ENCODE peak calls at places on chromosomes 2 and 18, in five cellular contexts. One of them, this sample, is unnamed.

GRCh38 chr18:76558881-76559667 is 64.0 kb upstream of the ZNF516 start:
- DNase-seq in nucleus accumbens: no peak
- DNase-seq in stimulated activated CD8-positive, alpha-beta memory T cell treated with anti-CD3 and anti-CD28 coated beads, Interleukin-15, amount 100 ng/mL, for 1 hour: no peak
- DNase-seq in HTR-8/SVneo: no peak
- DNase-seq in NCI-H1417: no peak
- DNase-seq in this sample: no peak

GRCh38 chr2:71716697-71717624 is 263.6 kb downstream of the DYSF start:
- DNase-seq in nucleus accumbens: no peak
- DNase-seq in stimulated activated CD8-positive, alpha-beta memory T cell treated with anti-CD3 and anti-CD28 coated beads, Interleukin-15, amount 100 ng/mL, for 1 hour: no peak
- DNase-seq in NCI-H1417: no peak
- DNase-seq in HTR-8/SVneo: peak; percentile 77
- DNase-seq in this sample: peak; percentile 25

GRCh38 chr2:168134485-168134884 is 112.9 kb downstream of the STK39 start:
- DNase-seq in stimulated activated CD8-positive, alpha-beta memory T cell treated with anti-CD3 and anti-CD28 coated beads, Interleukin-15, amount 100 ng/mL, for 1 hour: no peak
- DNase-seq in nucleus accumbens: no peak
- DNase-seq in HTR-8/SVneo: no peak
- DNase-seq in NCI-H1417: no peak
- DNase-seq in this sample: no peak

GRCh38 chr2:44290271-44290670 is 15.0 kb downstream of the SLC3A1 start:
- DNase-seq in stimulated activated CD8-positive, alpha-beta memory T cell treated with anti-CD3 and anti-CD28 coated beads, Interleukin-15, amount 100 ng/mL, for 1 hour: no peak
- DNase-seq in nucleus accumbens: no peak
- DNase-seq in HTR-8/SVneo: no peak
- DNase-seq in NCI-H1417: no peak
- DNase-seq in this sample: no peak

GRCh38 chr2:239944706-239945551 is 80.2 kb downstream of the NDUFA10 start:
- DNase-seq in nucleus accumbens: no peak
- DNase-seq in NCI-H1417: no peak
- DNase-seq in HTR-8/SVneo: no peak
- DNase-seq in stimulated activated CD8-positive, alpha-beta memory T cell treated with anti-CD3 and anti-CD28 coated beads, Interleukin-15, amount 100 ng/mL, for 1 hour: no peak
- DNase-seq in this sample: no peak

GRCh38 chr2:225010804-225011203 is 31.5 kb downstream of the DOCK10 start:
- DNase-seq in nucleus accumbens: no peak
- DNase-seq in HTR-8/SVneo: peak; percentile 21
- DNase-seq in NCI-H1417: no peak
- DNase-seq in stimulated activated CD8-positive, alpha-beta memory T cell treated with anti-CD3 and anti-CD28 coated beads, Interleukin-15, amount 100 ng/mL, for 1 hour: no peak
- DNase-seq in this sample: peak; percentile 72

GRCh38 chr18:72700961-72701710 is 157.0 kb upstream of the CBLN2 start:
- DNase-seq in NCI-H1417: peak; percentile 76
- DNase-seq in nucleus accumbens: no peak
- DNase-seq in HTR-8/SVneo: no peak
- DNase-seq in stimulated activated CD8-positive, alpha-beta memory T cell treated with anti-CD3 and anti-CD28 coated beads, Interleukin-15, amount 100 ng/mL, for 1 hour: no peak
- DNase-seq in this sample: no peak

GRCh38 chr2:102230410-102230909 is 43.6 kb downstream of the IL1RL2 start:
- DNase-seq in stimulated activated CD8-positive, alpha-beta memory T cell treated with anti-CD3 and anti-CD28 coated beads, Interleukin-15, amount 100 ng/mL, for 1 hour: no peak
- DNase-seq in NCI-H1417: no peak
- DNase-seq in HTR-8/SVneo: no peak
- DNase-seq in nucleus accumbens: no peak
- DNase-seq in this sample: no peak

GRCh38 chr2:106562826-106563594 is 75.8 kb downstream of the CD8B2 start:
- DNase-seq in stimulated activated CD8-positive, alpha-beta memory T cell treated with anti-CD3 and anti-CD28 coated beads, Interleukin-15, amount 100 ng/mL, for 1 hour: no peak
- DNase-seq in NCI-H1417: no peak
- DNase-seq in HTR-8/SVneo: no peak
- DNase-seq in nucleus accumbens: no peak
- DNase-seq in this sample: no peak

GRCh38 chr2:10032746-10033105 is 10.6 kb upstream of the KLF11 start:
- DNase-seq in stimulated activated CD8-positive, alpha-beta memory T cell treated with anti-CD3 and anti-CD28 coated beads, Interleukin-15, amount 100 ng/mL, for 1 hour: no peak
- DNase-seq in HTR-8/SVneo: no peak
- DNase-seq in nucleus accumbens: no peak
- DNase-seq in NCI-H1417: no peak
- DNase-seq in this sample: no peak

This sample was measured in endothelial cell of umbilical vein.